ENCODE peak calls at places on chromosomes 1 and 21, in four cellular contexts. K, F, N and V are unnamed samples. For H3K4me1, the result is how much of the 10 kb centered on the place peaks cover.

GRCh38 chr1:20069932-20070331 is at the start of gene PLA2G5:
- DNase-seq in K (no peak), F (no peak), N (no peak), V (no peak)

GRCh38 chr1:56113679-56114078 is 465.7 kb downstream of the PLPP3 start:
- DNase-seq in K (no peak), F (no peak), N (no peak), V (no peak)

GRCh38 chr1:23619299-23620188 is 60.2 kb upstream of the ID3 start:
- DNase-seq in K (peak), F (no peak), N (peak), V (no peak)

GRCh38 chr21:44450999-44451398 is 4.3 kb upstream of the LRRC3 start:
- DNase-seq in K (no peak), F (no peak), N (no peak), V (no peak)

GRCh38 chr1:41851589-41851988 is 67.1 kb downstream of the HIVEP3 start:
- DNase-seq in K (no peak), F (no peak), N (no peak), V (no peak)

GRCh38 chr1:172089768-172090510 is 248.6 kb downstream of the DNM3 start:
- DNase-seq in K (peak), F (no peak), N (peak), V (peak)

GRCh38 chr1:29504709-29505410 is 268.5 kb downstream of the PTPRU start:
- DNase-seq in K (no peak), F (no peak), N (peak), V (no peak)

GRCh38 chr1:7409278-7409677 is 361.8 kb upstream of the VAMP3 start:
- DNase-seq in K (no peak), F (no peak), N (peak), V (no peak)

GRCh38 chr1:109096110-109096509 is 5.5 kb downstream of the TMEM167B start:
- DNase-seq in K (no peak), F (no peak), N (no peak), V (no peak)

DNA sequence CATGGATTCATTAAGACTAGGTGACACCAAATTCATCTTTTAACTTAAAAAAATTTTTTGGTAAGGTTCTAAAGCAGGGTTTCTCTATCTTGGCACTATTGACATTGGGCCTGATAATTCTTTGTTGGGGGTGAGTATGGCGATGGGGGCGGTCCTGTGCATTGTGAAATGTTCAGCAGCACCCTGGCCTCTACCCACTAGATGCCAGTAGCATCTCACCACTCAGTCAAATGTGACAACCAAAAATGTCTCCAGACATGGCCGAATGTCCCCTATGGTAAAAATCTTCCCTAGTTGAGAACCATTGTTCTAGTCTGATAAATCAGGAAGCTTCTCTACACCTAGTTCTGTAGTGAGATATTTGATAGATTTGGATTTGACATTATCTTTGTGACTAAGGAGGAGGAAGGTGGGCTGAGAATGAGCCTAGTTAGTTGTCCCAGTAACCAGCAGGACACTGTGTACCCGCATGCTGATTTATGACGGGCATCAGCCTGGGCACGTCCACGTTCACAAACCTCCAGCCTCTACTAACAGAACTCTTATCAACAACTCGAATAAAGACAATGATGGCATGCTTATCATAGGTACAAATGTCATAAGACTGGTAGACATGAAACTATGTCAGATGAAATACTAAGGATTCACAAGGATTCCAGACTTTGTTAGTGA is 104.6 kb downstream of the KCND3 start:
- DNase-seq in K (no peak), F (no peak), N (no peak), V (no peak)
- H3K4me1 ChIP-seq in K (under half), F (under half), N (under half), V (under half)

GRCh38 chr21:35025206-35026152 is 23.6 kb downstream of the RUNX1 start:
- DNase-seq in K (no peak), F (no peak), N (no peak), V (no peak)

GRCh38 chr21:35028451-35028757 is 20.7 kb downstream of the RUNX1 start:
- DNase-seq in K (no peak), F (no peak), N (no peak), V (no peak)

GRCh38 chr21:35027558-35028450 is 21.3 kb downstream of the RUNX1 start:
- DNase-seq in K (peak), F (no peak), N (no peak), V (no peak)

GRCh38 chr21:35026153-35026499 is 23.0 kb downstream of the RUNX1 start:
- DNase-seq in K (no peak), F (no peak), N (no peak), V (no peak)

GRCh38 chr21:35026617-35027557 is 22.2 kb downstream of the RUNX1 start:
- DNase-seq in K (peak), F (no peak), N (peak), V (no peak)
- H3K27ac ChIP-seq in K (peak), F (no peak), N (peak), V (peak)

GRCh38 chr1:159011701-159012100 is 2.0 kb downstream of the IFI16 start:
- DNase-seq in K (no peak), F (no peak), N (no peak), V (no peak)

GRCh38 chr1:159014851-159015250 is 5.1 kb downstream of the IFI16 start:
- DNase-seq in K (no peak), F (no peak), N (no peak), V (no peak)

GRCh38 chr1:159012495-159012894 is 2.8 kb downstream of the IFI16 start:
- DNase-seq in K (peak), F (no peak), N (no peak), V (peak)

GRCh38 chr1:159014003-159014571 is 4.4 kb downstream of the IFI16 start:
- DNase-seq in K (no peak), F (no peak), N (no peak), V (no peak)

GRCh38 chr1:159015440-159015909 is 5.8 kb downstream of the IFI16 start:
- DNase-seq in K (peak), F (peak), N (peak), V (no peak)
- H3K4me1 ChIP-seq in K (under half), F (under half), N (under half), V (under half)

GRCh38 chr1:236149003-236149595 is 6.8 kb downstream of the GPR137B start:
- DNase-seq in K (no peak), F (no peak), N (no peak), V (no peak)

GRCh38 chr1:236148471-236148847 is 6.1 kb downstream of the GPR137B start:
- DNase-seq in K (no peak), F (no peak), N (no peak), V (no peak)

GRCh38 chr1:236150291-236150940 is 8.1 kb downstream of the GPR137B start:
- DNase-seq in K (no peak), F (no peak), N (no peak), V (no peak)

GRCh38 chr1:236150972-236151371 is 8.6 kb downstream of the GPR137B start:
- DNase-seq in K (no peak), F (no peak), N (no peak), V (no peak)

GRCh38 chr1:236149696-236150228 is 7.4 kb downstream of the GPR137B start:
- DNase-seq in K (no peak), F (no peak), N (peak), V (no peak)
- H3K27ac ChIP-seq in K (no peak), F (no peak), N (no peak), V (peak)

DNA sequence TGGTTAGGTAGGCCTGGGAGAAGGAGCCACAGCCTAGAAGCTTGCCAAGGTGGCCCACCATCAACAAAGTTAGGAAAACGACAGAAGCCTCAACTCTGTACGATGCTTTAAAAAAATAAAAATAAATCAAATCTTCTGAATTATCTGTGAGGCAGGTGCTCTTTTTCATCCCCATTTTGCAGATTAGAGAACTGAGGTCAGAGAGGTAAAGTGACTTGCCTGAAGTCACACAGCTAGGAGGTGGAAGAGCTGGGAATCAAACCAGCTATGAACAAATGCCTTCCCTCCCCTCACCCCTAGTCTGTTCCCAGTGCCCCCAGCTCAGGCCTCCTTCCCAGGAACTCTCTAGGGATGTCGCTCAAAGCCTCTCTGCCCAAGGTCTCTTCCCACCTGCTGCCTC is 30.4 kb downstream of the EPHA2 start:
- DNase-seq in K (no peak), F (no peak), N (no peak), V (no peak)
- H3K4me1 ChIP-seq in K (under half), F (under half), N (under half), V (under half)

GRCh38 chr21:26438976-26439375 is 134.1 kb downstream of the CYYR1 start:
- DNase-seq in K (no peak), F (no peak), N (no peak), V (no peak)
- H3K27ac ChIP-seq in K (no peak), F (no peak), N (no peak), V (no peak)

DNA sequence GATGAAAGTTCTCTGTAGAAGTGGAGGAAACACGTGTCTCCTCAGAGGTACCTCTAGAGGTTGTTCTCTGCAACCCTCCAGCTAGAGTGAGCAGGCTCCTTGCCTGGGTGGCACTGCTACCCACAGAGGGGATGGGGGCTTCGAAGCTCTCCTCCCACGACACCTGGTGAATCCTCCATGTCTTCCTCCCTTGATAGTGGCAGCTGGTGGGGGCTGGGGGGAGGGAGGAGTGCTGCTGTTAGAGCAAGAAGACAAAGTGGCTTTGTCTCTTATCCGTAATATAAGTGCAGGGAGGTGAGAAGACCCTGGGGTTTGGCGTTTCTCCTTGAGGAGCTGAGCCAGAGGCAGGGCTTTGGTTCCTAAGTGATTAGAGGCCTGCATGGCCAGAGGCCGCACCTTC is 45.2 kb downstream of the ATP2B4 start:
- DNase-seq in K (no peak), F (no peak), N (no peak), V (no peak)
- H3K4me1 ChIP-seq in K (under half), F (half or more), N (half or more), V (half or more)

DNA sequence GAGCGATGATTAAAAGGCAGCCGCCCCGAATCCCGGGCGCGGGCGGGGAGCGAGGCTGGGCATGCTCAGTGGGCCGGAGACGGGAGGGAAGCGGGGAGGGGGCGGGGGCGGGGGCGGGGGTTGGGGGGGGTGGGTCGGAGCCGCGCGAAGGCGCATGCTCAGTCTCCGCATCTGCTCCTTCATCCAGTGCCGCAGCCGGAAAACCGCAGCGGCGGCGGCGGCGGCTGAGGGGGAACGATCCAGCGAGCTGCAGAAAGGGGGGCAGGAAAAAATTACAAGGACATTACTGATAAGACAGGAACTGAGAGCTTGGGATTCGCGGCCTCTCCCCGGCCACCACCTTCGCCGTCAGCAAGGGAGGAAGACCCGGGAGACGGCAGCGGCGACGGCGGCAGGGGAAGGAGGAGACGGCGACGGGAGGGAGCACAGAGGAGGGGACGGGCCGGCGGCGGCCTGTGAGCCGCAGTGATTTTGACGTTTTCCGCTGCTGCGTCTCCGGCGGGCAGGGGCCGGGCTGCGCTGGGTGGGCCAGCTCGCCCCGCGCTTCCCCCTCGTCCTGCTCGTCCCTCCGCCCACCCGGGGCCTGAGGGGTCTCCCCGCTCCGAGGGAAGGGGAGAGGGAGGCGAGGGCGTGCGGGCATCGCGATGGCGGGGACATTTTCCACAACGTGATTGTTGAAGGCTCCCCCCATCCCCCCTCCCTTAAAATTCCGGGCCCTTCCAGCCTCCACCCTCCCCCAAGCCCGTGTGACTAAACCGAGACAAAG is at the start of gene CAMSAP2:
- DNase-seq in K (peak), F (peak), N (peak), V (peak)
- H3K27ac ChIP-seq in K (peak), F (peak), N (peak), V (peak)

GRCh38 chr1:30665216-30665615 is 58.2 kb downstream of the MATN1 start:
- DNase-seq in K (no peak), F (no peak), N (no peak), V (no peak)
- H3K4me1 ChIP-seq in K (under half), F (under half), N (under half), V (under half)

GRCh38 chr1:201311356-201312011 is 28.2 kb downstream of the PKP1 start:
- DNase-seq in K (no peak), F (no peak), N (no peak), V (no peak)
- H3K27ac ChIP-seq in K (no peak), F (no peak), N (no peak), V (no peak)